ENCODE peak calls at places on chromosome 11, in nine cellular contexts. S, F, A, B, I, D, R, J and W are unnamed samples.

GRCh38 chr11:114278342-114279065 is 17.7 kb upstream of the NNMT start:
- DNase-seq in A (no peak), B (peak; percentile 87), D (no peak), I (no peak), S (no peak), J (no peak), R (no peak), F (no peak), W (no peak)

GRCh38 chr11:65911682-65912568 is 6.9 kb downstream of the C11orf68 start:
- DNase-seq in I (peak; percentile 80), A (no peak), J (peak; percentile 74), S (no peak), D (no peak), F (no peak), B (no peak), R (no peak), W (no peak)

GRCh38 chr11:1440066-1440465 is 46.5 kb downstream of the MOB2 start:
- DNase-seq in A (no peak), J (no peak), D (no peak), F (no peak), R (no peak), I (no peak), S (no peak), B (no peak), W (no peak)

GRCh38 chr11:28962492-28962891 is 854.3 kb downstream of the METTL15 start:
- DNase-seq in I (no peak), A (no peak), B (no peak), R (no peak), F (no peak), J (no peak), S (no peak), D (no peak), W (no peak)

GRCh38 chr11:134949121-134949591 is 537.1 kb upstream of the B3GAT1 start:
- DNase-seq in B (peak; percentile 70), I (peak; percentile 73), A (no peak), S (no peak), F (no peak), J (peak; percentile 86), R (no peak), D (no peak), W (no peak)

GRCh38 chr11:33147559-33147958 is 13.7 kb downstream of the CSTF3 start:
- DNase-seq in B (no peak), J (peak; percentile 12), I (no peak), A (no peak), D (no peak), R (no peak), F (no peak), S (no peak), W (no peak)

GRCh38 chr11:92225206-92225562 is 566 bp downstream of the FAT3 start:
- DNase-seq in S (no peak), J (peak; percentile 77), R (no peak), D (no peak), I (no peak), B (no peak), A (no peak), F (no peak), W (no peak)

GRCh38 chr11:67504023-67504949 is 877 bp downstream of the PITPNM1 start:
- DNase-seq in A (no peak), J (peak; percentile 68), R (no peak), F (no peak), I (no peak), D (no peak), B (no peak), S (peak; percentile 72), W (no peak)

GRCh38 chr11:47302853-47303252 is 32.9 kb downstream of the MADD start:
- DNase-seq in R (no peak), A (no peak), S (no peak), I (no peak), B (no peak), J (no peak), F (no peak), D (no peak), W (no peak)

GRCh38 chr11:65606876-65607613 is 7.0 kb downstream of the MAP3K11 start:
- DNase-seq in J (peak; percentile 90), B (peak; percentile 99), A (no peak), I (peak; percentile 95), S (no peak), F (peak; percentile 95), R (no peak), D (peak; percentile 94), W (peak; percentile 92)

GRCh38 chr11:129973809-129974208 is 28.8 kb downstream of the PRDM10 start:
- DNase-seq in J (no peak), F (peak; percentile 76), D (no peak), S (no peak), R (no peak), B (no peak), A (no peak), I (no peak), W (no peak)

GRCh38 chr11:2318123-2318522 is 16.3 kb downstream of the TSPAN32 start:
- DNase-seq in R (no peak), A (no peak), D (no peak), F (peak; percentile 20), J (no peak), I (no peak), B (no peak), S (no peak), W (no peak)

GRCh38 chr11:103893366-103893765 is 143.1 kb upstream of the DDI1 start:
- DNase-seq in I (no peak), A (no peak), R (no peak), F (no peak), J (no peak), D (no peak), B (no peak), S (no peak), W (no peak)

GRCh38 chr11:2137202-2138071 is 1.8 kb downstream of the IGF2 start:
- DNase-seq in F (no peak), R (no peak), A (no peak), S (no peak), B (no peak), J (no peak), I (peak; percentile 58), D (no peak), W (no peak)